ENCODE peak calls at places on chromosomes 4 and X, in five cellular contexts. E is central memory CD8-positive, alpha-beta T cell; A is esophagus mucosa; W is Right ventricle myocardium inferior; V is effector memory CD8-positive, alpha-beta T cell. D is an unnamed sample.

GRCh38 chrX:24955372-24955771 is 60.4 kb downstream of the ARX start:
- ATAC-seq in V (no peak), W (no peak), A (no peak), E (no peak), D (no peak)

GRCh38 chr4:24166501-24166900 is 276.7 kb upstream of the PPARGC1A start:
- ATAC-seq in W (no peak), E (no peak), V (no peak), A (no peak), D (no peak)

GRCh38 chrX:19548279-19548678 is 33.0 kb upstream of the MAP3K15 start:
- ATAC-seq in V (peak; percentile 36), E (no peak), W (no peak), A (no peak), D (peak; percentile 46)

GRCh38 chr4:1547863-1548637 is 136.1 kb downstream of the FAM53A start:
- ATAC-seq in W (peak; percentile 63), A (peak; percentile 26), V (no peak), E (no peak), D (no peak)

GRCh38 chrX:103171353-103171752 is 43.6 kb upstream of the BEX4 start:
- ATAC-seq in V (no peak), A (no peak), E (no peak), W (no peak), D (no peak)

GRCh38 chr4:155208258-155209054 is at the start of gene NPY2R:
- ATAC-seq in V (no peak), E (no peak), A (no peak), W (no peak), D (no peak)

GRCh38 chrX:13059269-13059668 is 14.8 kb upstream of the FAM9C start:
- ATAC-seq in E (no peak), V (no peak), A (no peak), W (no peak), D (no peak)

GRCh38 chr4:102157984-102158383 is 187.3 kb downstream of the SLC39A8 start:
- ATAC-seq in E (no peak), A (no peak), W (no peak), V (no peak), D (no peak)

GRCh38 chr4:5656415-5656814 is 51.9 kb downstream of the EVC2 start:
- ATAC-seq in E (no peak), W (no peak), V (no peak), A (no peak), D (no peak)

GRCh38 chr4:168716411-168717129 is 219.7 kb downstream of the PALLD start:
- ATAC-seq in V (no peak), E (no peak), W (peak; percentile 86), A (no peak), D (no peak)

GRCh38 chr4:38055566-38055965 is 95.4 kb downstream of the PTTG2 start:
- ATAC-seq in V (no peak), A (peak; percentile 9), E (no peak), W (peak; percentile 17), D (no peak)

GRCh38 chr4:970046-970745 is 3.2 kb downstream of the DGKQ start:
- ATAC-seq in W (no peak), V (peak; percentile 68), A (no peak), E (peak; percentile 82), D (no peak)

GRCh38 chrX:19627081-19627480 is 111.8 kb upstream of the MAP3K15 start:
- ATAC-seq in E (no peak), A (no peak), W (peak; percentile 48), V (no peak), D (no peak)

GRCh38 chr4:148007303-148007702 is 275.4 kb downstream of the ARHGAP10 start:
- ATAC-seq in V (no peak), A (peak; percentile 99), E (no peak), W (peak; percentile 66), D (peak; percentile 16)

GRCh38 chrX:72062890-72063289 is 68.8 kb downstream of the RTL5 start:
- ATAC-seq in V (no peak), A (no peak), W (peak; percentile 96), E (no peak), D (no peak)

GRCh38 chrX:2627272-2627867 is 63.7 kb upstream of the CD99 start:
- ATAC-seq in V (no peak), W (no peak), A (peak; percentile 60), E (no peak), D (peak; percentile 46)

GRCh38 chr4:182764642-182765041 is 152.5 kb downstream of the DCTD start:
- ATAC-seq in A (no peak), W (no peak), E (no peak), V (no peak), D (no peak)

GRCh38 chr4:47193179-47193578 is 161.8 kb downstream of the GABRB1 start:
- ATAC-seq in W (no peak), A (no peak), V (no peak), E (no peak), D (no peak)

GRCh38 chrX:136047001-136047642 is 61.9 kb downstream of the SLC9A6 start:
- ATAC-seq in A (no peak), E (no peak), W (no peak), V (no peak), D (no peak)

GRCh38 chrX:43211570-43211969 is 433.6 kb upstream of the PPP1R2C start:
- ATAC-seq in V (no peak), E (no peak), W (no peak), A (no peak), D (no peak)

GRCh38 chr4:73460913-73461522 is 20.5 kb upstream of the AFM start:
- ATAC-seq in A (no peak), V (no peak), W (no peak), E (no peak), D (no peak)

GRCh38 chrX:115911967-115912366 is 258.6 kb upstream of the AGTR2 start:
- ATAC-seq in W (no peak), E (no peak), V (no peak), A (no peak), D (no peak)

GRCh38 chr4:145012841-145013240 is 85.2 kb downstream of the ANAPC10 start:
- ATAC-seq in W (peak; percentile 37), E (no peak), V (no peak), A (peak; percentile 63), D (no peak)

GRCh38 chr4:129829373-129829772 is 733.4 kb downstream of the C4orf33 start:
- ATAC-seq in W (no peak), A (no peak), E (no peak), V (no peak), D (no peak)

GRCh38 chrX:24682739-24683432 is 10.8 kb upstream of the POLA1 start:
- ATAC-seq in V (no peak), W (no peak), E (no peak), A (no peak), D (peak; percentile 98)

GRCh38 chr4:82431026-82431745 is 796 bp downstream of the ENOPH1 start:
- ATAC-seq in E (no peak), A (peak; percentile 51), V (no peak), W (no peak), D (no peak)

GRCh38 chrX:358651-359143 is 28.0 kb downstream of the PPP2R3B start:
- ATAC-seq in A (no peak), W (no peak), V (no peak), E (no peak), D (no peak)